ENCODE peak calls at places on chromosome 1, in four cellular contexts. P is activated T-cell treated with anti-CD3 and anti-CD28 coated beads, Interleukin-2, amount 50 U/mL, for 4 hours; K is RPMI8226; M is adrenal gland. A is an unnamed sample.

GRCh38 chr1:159561513-159561912 is 25.7 kb upstream of the OR10J5 start:
- DNase-seq in M (no peak), K (no peak), P (no peak), A (no peak)

GRCh38 chr1:44616991-44617702 is 57.1 kb downstream of the TMEM53 start:
- DNase-seq in M (peak; percentile 77), P (no peak), K (no peak), A (peak; percentile 83)

GRCh38 chr1:109483658-109484518 is at the start of gene ATXN7L2:
- DNase-seq in M (peak; percentile 94), K (peak; percentile 89), P (peak; percentile 89), A (peak; percentile 96)

GRCh38 chr1:81808760-81809159 is 8.0 kb downstream of the ADGRL2 start:
- DNase-seq in P (no peak), M (no peak), K (peak; percentile 4), A (peak; percentile 48)

GRCh38 chr1:243718893-243719292 is 131.2 kb downstream of the AKT3 start:
- DNase-seq in K (no peak), P (no peak), M (no peak), A (no peak)

GRCh38 chr1:162141273-162142023 is 72.0 kb downstream of the NOS1AP start:
- DNase-seq in P (no peak), M (no peak), K (no peak), A (no peak)

GRCh38 chr1:110418729-110419128 is 11.2 kb upstream of the LAMTOR5 start:
- DNase-seq in P (no peak), K (no peak), M (no peak), A (no peak)

GRCh38 chr1:27436204-27437159 is 44.1 kb downstream of the GPR3 start:
- DNase-seq in M (no peak), P (no peak), K (peak; percentile 54), A (no peak)

GRCh38 chr1:175197536-175197935 is 5.0 kb upstream of the KIAA0040 start:
- DNase-seq in K (no peak), M (no peak), P (no peak), A (no peak)

GRCh38 chr1:33147997-33148314 is 33.9 kb downstream of the TRIM62 start:
- DNase-seq in P (no peak), K (no peak), M (no peak), A (no peak)

GRCh38 chr1:165225650-165226049 is 130.9 kb downstream of the LMX1A start:
- DNase-seq in P (no peak), K (no peak), M (no peak), A (no peak)

GRCh38 chr1:43241352-43241953 is 28.3 kb upstream of the TMEM125 start:
- DNase-seq in K (no peak), P (no peak), M (no peak), A (no peak)

GRCh38 chr1:216502528-216503162 is 79.4 kb upstream of the USH2A start:
- DNase-seq in K (no peak), P (no peak), M (no peak), A (peak; percentile 16)

GRCh38 chr1:221097479-221098281 is 218.4 kb downstream of the HLX start:
- DNase-seq in M (no peak), P (no peak), K (no peak), A (no peak)

GRCh38 chr1:4494558-4494957 is 159.9 kb upstream of the AJAP1 start:
- DNase-seq in K (peak; percentile 20), P (no peak), M (no peak), A (no peak)

A was measured in retina.